ENCODE peak calls at places on chromosome X, in eight cellular contexts. G is AG04450; M is psoas muscle; A is ovary; C is cardiac muscle cell; S is tibial artery; F is effector memory CD4-positive, alpha-beta T cell; W is fibroblast of lung. Q is an unnamed sample. For H3K27me3, the result is how much of the 10 kb centered on the place peaks cover.

GRCh38 chrX:121407627-121408026 is 360.2 kb downstream of the GLUD2 start:
- DNase-seq in G (no peak), M (no peak), A (no peak), C (no peak), S (no peak), F (no peak), W (no peak), Q (no peak)

GRCh38 chrX:43882294-43882681 is at the start of gene MAOB:
- DNase-seq in G (no peak), M (peak), A (peak), C (no peak), S (no peak), F (no peak), W (peak), Q (peak)

GRCh38 chrX:17553451-17553850 is 178.5 kb downstream of the NHS start:
- DNase-seq in G (no peak), M (no peak), A (no peak), C (peak), S (peak), F (no peak), W (peak), Q (no peak)

GRCh38 chrX:11509786-11510185 is 155.9 kb downstream of the ARHGAP6 start:
- DNase-seq in G (no peak), M (no peak), A (no peak), C (peak), S (no peak), F (no peak), W (peak), Q (no peak)

GRCh38 chrX:43165343-43165920 is 387.5 kb upstream of the PPP1R2C start:
- DNase-seq in G (no peak), M (no peak), A (no peak), C (no peak), S (no peak), F (no peak), W (no peak), Q (no peak)

GRCh38 chrX:80335062-80335830 is 85.0 kb upstream of the TENT5D start:
- DNase-seq in G (no peak), M (peak), A (peak), C (peak), S (peak), F (no peak), W (no peak), Q (peak)

GRCh38 chrX:24515447-24515846 is 50.4 kb downstream of the PDK3 start:
- DNase-seq in G (no peak), M (no peak), A (no peak), C (peak), S (no peak), F (no peak), W (peak), Q (no peak)

GRCh38 chrX:21373637-21374162 is 518 bp upstream of the CNKSR2 start:
- DNase-seq in G (no peak), M (no peak), A (peak), C (no peak), S (no peak), F (peak), W (no peak), Q (no peak)

GRCh38 chrX:96387801-96388200 is 296.8 kb upstream of the DIAPH2 start:
- DNase-seq in G (no peak), M (no peak), A (no peak), C (no peak), S (no peak), F (no peak), W (no peak), Q (no peak)

GRCh38 chrX:9942086-9942485 is 25.1 kb upstream of the CLDN34 start:
- DNase-seq in G (no peak), M (no peak), A (no peak), C (no peak), S (no peak), F (peak), W (no peak), Q (no peak)

GRCh38 chrX:134240209-134240608 is 3.2 kb downstream of the CCDC160 start:
- DNase-seq in G (no peak), M (no peak), A (no peak), C (no peak), S (no peak), F (no peak), W (no peak), Q (no peak)
- H3K27me3 ChIP-seq in G (under half), M (under half), A (under half), C (under half), S (under half), F (under half), W (under half), Q (under half)

DNA sequence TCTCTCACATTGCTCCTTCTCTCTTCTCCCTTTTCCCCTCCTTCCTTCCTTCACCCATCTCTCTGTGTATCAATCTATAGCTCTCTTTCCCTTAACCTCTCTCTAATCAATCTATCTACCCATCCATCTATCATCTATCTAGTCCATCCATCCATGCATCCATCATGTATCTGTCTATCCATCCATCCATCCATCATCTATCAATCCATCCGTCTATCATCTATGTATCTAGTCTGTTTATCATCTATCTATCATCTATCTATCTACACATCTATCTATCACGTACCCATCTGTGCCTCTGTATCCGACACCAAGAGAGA is 307.5 kb downstream of the DHRSX start:
- DNase-seq in G (no peak), M (no peak), A (no peak), C (no peak), S (no peak), F (no peak), W (no peak), Q (no peak)
- H3K27me3 ChIP-seq in G (under half), M (under half), A (under half), C (under half), S (under half), F (under half), W (under half), Q (under half)

GRCh38 chrX:31301941-31302340 is 230.1 kb upstream of the FTHL17 start:
- DNase-seq in G (no peak), M (no peak), A (no peak), C (no peak), S (no peak), F (no peak), W (no peak), Q (no peak)
- H3K27me3 ChIP-seq in G (under half), M (under half), A (under half), C (under half), S (under half), F (under half), W (under half), Q (under half)

DNA sequence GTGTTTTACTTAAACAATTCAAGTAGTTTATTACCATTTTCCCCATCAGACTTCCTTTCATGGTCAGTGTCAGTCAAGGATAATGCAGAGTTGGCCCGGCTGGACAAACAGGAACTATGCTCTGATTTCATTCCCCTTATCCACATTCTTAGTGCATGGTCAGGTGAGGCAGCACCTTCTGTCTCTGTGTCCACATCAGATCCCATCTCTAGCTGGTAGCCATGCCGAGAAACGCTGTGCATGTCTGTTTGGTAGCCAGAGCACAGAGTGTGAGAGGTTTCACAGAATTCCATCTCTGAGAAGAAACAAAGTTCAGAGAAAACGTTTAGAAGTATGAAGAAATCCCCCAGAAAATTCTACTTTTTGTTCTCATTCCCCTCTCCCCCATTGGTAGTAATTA is 423.7 kb upstream of the TEX13C start:
- DNase-seq in G (no peak), M (no peak), A (no peak), C (no peak), S (no peak), F (no peak), W (no peak), Q (no peak)
- H3K27me3 ChIP-seq in G (under half), M (under half), A (under half), C (under half), S (under half), F (under half), W (under half), Q (under half)

GRCh38 chrX:129323115-129323514 is 200.2 kb downstream of the SMARCA1 start:
- DNase-seq in G (no peak), M (no peak), A (no peak), C (no peak), S (no peak), F (no peak), W (peak), Q (no peak)
- H3K27me3 ChIP-seq in G (under half), M (under half), A (under half), C (under half), S (under half), F (under half), W (under half), Q (under half)

GRCh38 chrX:132795211-132795610 is 163.2 kb downstream of the HS6ST2 start:
- DNase-seq in G (no peak), M (no peak), A (no peak), C (no peak), S (no peak), F (no peak), W (no peak), Q (no peak)
- H3K27me3 ChIP-seq in G (under half), M (under half), A (under half), C (under half), S (under half), F (under half), W (under half), Q (under half)